ENCODE peak calls at places on chromosomes 12 and 14, in nine cellular contexts. M is islet precursor cell; G is keratinocyte; H is GM03348; D is AML-193; K is SW480; T is iris pigment epithelial cell; N is pancreas; I is stimulated activated CD4-positive, alpha-beta T cell treated with anti-CD3 and anti-CD28 coated beads, Interleukin-1b, Interleukin-23, amount 100 ng/mL, for 24 hours. E is an unnamed sample.

GRCh38 chr14:54346257-54346656 is 50.5 kb upstream of the CDKN3 start:
- DNase-seq in M (no peak), T (no peak), G (no peak), H (no peak), K (no peak), I (no peak), N (no peak), D (no peak), E (no peak)

GRCh38 chr12:31363416-31363809 is 37.5 kb upstream of the SINHCAF start:
- DNase-seq in K (no peak), H (no peak), T (no peak), D (no peak), M (no peak), G (no peak), N (no peak), I (no peak), E (no peak)

GRCh38 chr12:19507823-19508222 is 68.5 kb downstream of the AEBP2 start:
- DNase-seq in T (no peak), I (no peak), D (no peak), K (no peak), M (no peak), G (no peak), N (no peak), H (peak; percentile 60), E (no peak)

GRCh38 chr12:94815958-94816357 is 165.6 kb upstream of the TMCC3 start:
- DNase-seq in G (no peak), I (no peak), K (no peak), D (no peak), M (peak; percentile 63), N (no peak), T (no peak), H (no peak), E (no peak)

GRCh38 chr14:61213930-61214329 is 67.2 kb downstream of the TMEM30B start:
- DNase-seq in K (no peak), T (no peak), D (no peak), M (no peak), N (no peak), G (no peak), H (no peak), I (no peak), E (no peak)

GRCh38 chr14:64539186-64539552 is 1.4 kb upstream of the HSPA2 start:
- DNase-seq in N (no peak), I (no peak), G (no peak), M (no peak), H (no peak), K (peak; percentile 18), T (no peak), D (no peak), E (no peak)

GRCh38 chr12:27003421-27004311 is 10.5 kb downstream of the TM7SF3 start:
- DNase-seq in T (no peak), M (no peak), D (no peak), K (peak; percentile 59), G (no peak), N (no peak), H (no peak), I (no peak), E (no peak)

GRCh38 chr12:75892779-75893408 is 138.7 kb downstream of the PHLDA1 start:
- DNase-seq in T (peak; percentile 94), I (no peak), H (peak; percentile 40), N (no peak), D (no peak), M (peak; percentile 77), G (no peak), K (peak; percentile 17), E (no peak)

GRCh38 chr14:36976571-36977023 is 195.8 kb downstream of the SLC25A21 start:
- DNase-seq in K (peak; percentile 10), G (no peak), M (peak; percentile 58), N (no peak), T (peak; percentile 56), D (peak; percentile 13), I (no peak), H (peak; percentile 23), E (no peak)

GRCh38 chr14:90599748-90600507 is 203.1 kb downstream of the CALM1 start:
- DNase-seq in G (no peak), K (peak; percentile 28), T (peak; percentile 54), I (no peak), H (no peak), D (no peak), M (no peak), N (no peak), E (no peak)

GRCh38 chr12:6085841-6086240 is 38.6 kb downstream of the VWF start:
- DNase-seq in M (peak; percentile 34), D (no peak), K (no peak), H (no peak), N (no peak), I (no peak), G (no peak), T (no peak), E (no peak)

GRCh38 chr14:71967709-71968108 is 35.5 kb downstream of the RGS6 start:
- DNase-seq in T (no peak), K (no peak), N (no peak), D (no peak), M (no peak), I (no peak), G (no peak), H (no peak), E (no peak)

GRCh38 chr12:40718878-40719372 is 26.7 kb downstream of the CNTN1 start:
- DNase-seq in D (no peak), T (no peak), K (peak; percentile 2), G (no peak), H (no peak), M (no peak), N (no peak), I (no peak), E (no peak)

GRCh38 chr14:102593841-102594170 is 1.4 kb downstream of the RCOR1 start:
- DNase-seq in N (no peak), K (no peak), H (no peak), T (no peak), D (peak; percentile 62), I (no peak), G (no peak), M (no peak), E (no peak)

GRCh38 chr14:31110872-31111271 is 84.7 kb upstream of the STRN3 start:
- DNase-seq in D (peak; percentile 22), H (no peak), N (no peak), G (no peak), T (peak; percentile 22), M (no peak), I (no peak), K (no peak), E (no peak)

GRCh38 chr14:52003324-52003723 is 14.0 kb downstream of the RTRAF start:
- DNase-seq in K (no peak), T (peak; percentile 91), I (no peak), H (no peak), G (no peak), D (no peak), M (no peak), N (no peak), E (no peak)

GRCh38 chr14:104296388-104297312 is 158.3 kb downstream of the KIF26A start:
- DNase-seq in M (peak; percentile 46), G (no peak), D (no peak), T (peak; percentile 40), N (no peak), I (no peak), H (no peak), K (no peak), E (peak; percentile 13)

GRCh38 chr12:78891646-78892353 is 27.2 kb downstream of the SYT1 start:
- DNase-seq in K (no peak), T (no peak), H (no peak), N (no peak), I (no peak), D (no peak), M (no peak), G (no peak), E (no peak)

GRCh38 chr12:52059582-52060497 is 8.6 kb downstream of the NR4A1 start:
- DNase-seq in M (no peak), I (no peak), T (no peak), N (no peak), G (no peak), K (no peak), D (no peak), H (no peak), E (no peak)

GRCh38 chr12:9782547-9783382 is 22.1 kb upstream of the CD69 start:
- DNase-seq in I (no peak), K (no peak), T (no peak), G (no peak), M (no peak), H (no peak), N (no peak), D (no peak), E (no peak)

GRCh38 chr14:55059333-55059732 is 7.9 kb downstream of the MAPK1IP1L start:
- DNase-seq in M (no peak), I (no peak), D (no peak), N (no peak), H (no peak), G (no peak), T (peak; percentile 28), K (no peak), E (no peak)

GRCh38 chr14:89455412-89455811 is 38.4 kb upstream of the FOXN3 start:
- DNase-seq in G (no peak), M (peak; percentile 88), H (no peak), I (no peak), D (no peak), K (no peak), N (peak; percentile 11), T (peak; percentile 34), E (peak; percentile 9)

GRCh38 chr12:59007620-59008019 is 87.3 kb upstream of the LRIG3 start:
- DNase-seq in G (no peak), I (no peak), H (no peak), K (no peak), M (no peak), N (no peak), T (peak; percentile 54), D (no peak), E (no peak)

E was measured in heart right ventricle.